ENCODE peak calls at places on chromosomes 4 and X, in four cellular contexts. E, J, X and Y are unnamed samples. For H3K9me3, the result is how much of the 10 kb centered on the place peaks cover.

GRCh38 chr4:92060333-92060732 is 243.4 kb upstream of the GRID2 start:
- DNase-seq in E (no peak), J (no peak), X (no peak), Y (no peak)

GRCh38 chr4:125744891-125745364 is 430.2 kb downstream of the FAT4 start:
- DNase-seq in E (no peak), J (no peak), X (no peak), Y (peak)

GRCh38 chr4:40736910-40737309 is 12.8 kb upstream of the NSUN7 start:
- DNase-seq in E (no peak), J (no peak), X (no peak), Y (no peak)

GRCh38 chr4:112546476-112546875 is 30.5 kb upstream of the NEUROG2 start:
- DNase-seq in E (no peak), J (no peak), X (no peak), Y (no peak)

GRCh38 chr4:77854431-77855111 is 8.1 kb upstream of the MRPL1 start:
- DNase-seq in E (no peak), J (no peak), X (no peak), Y (no peak)

GRCh38 chr4:149409186-149410056 is 406.2 kb downstream of the IQCM start:
- DNase-seq in E (peak), J (no peak), X (no peak), Y (no peak)

GRCh38 chrX:96650023-96650422 is 34.6 kb upstream of the DIAPH2 start:
- DNase-seq in E (no peak), J (no peak), X (no peak), Y (no peak)

GRCh38 chr4:55125087-55125721 is at the start of gene KDR:
- DNase-seq in E (peak), J (no peak), X (peak), Y (no peak)

GRCh38 chr4:7782783-7783182 is 156.9 kb downstream of the AFAP1 start:
- DNase-seq in E (no peak), J (no peak), X (no peak), Y (no peak)

GRCh38 chrX:39946822-39947221 is 150.9 kb downstream of the BCOR start:
- DNase-seq in E (no peak), J (no peak), X (peak), Y (no peak)

GRCh38 chr4:184669251-184669650 is 19.7 kb downstream of the PRIMPOL start:
- DNase-seq in E (no peak), J (no peak), X (no peak), Y (no peak)

GRCh38 chr4:6595897-6596537 is 21.0 kb downstream of the MAN2B2 start:
- DNase-seq in E (no peak), J (no peak), X (no peak), Y (no peak)

GRCh38 chrX:13428055-13428786 is 108.4 kb upstream of the ATXN3L start:
- DNase-seq in E (no peak), J (no peak), X (no peak), Y (no peak)

GRCh38 chrX:88355252-88355651 is 391.8 kb upstream of the CPXCR1 start:
- DNase-seq in E (no peak), J (no peak), X (no peak), Y (no peak)

GRCh38 chr4:5912614-5913019 is 19.7 kb upstream of the CRMP1 start:
- DNase-seq in E (no peak), J (no peak), X (no peak), Y (no peak)

GRCh38 chr4:101724093-101724492 is 66.4 kb upstream of the BANK1 start:
- DNase-seq in E (no peak), J (no peak), X (no peak), Y (no peak)

GRCh38 chr4:1195109-1195671 is 22.8 kb upstream of the SPON2 start:
- DNase-seq in E (peak), J (no peak), X (peak), Y (no peak)

GRCh38 chrX:120205816-120206753 is 44.5 kb upstream of the ZBTB33 start:
- DNase-seq in E (no peak), J (no peak), X (no peak), Y (no peak)

GRCh38 chr4:48943387-48943786 is 36.8 kb upstream of the OCIAD2 start:
- DNase-seq in E (no peak), J (no peak), X (no peak), Y (no peak)

GRCh38 chr4:119659576-119659975 is 31.0 kb upstream of the PDE5A start:
- DNase-seq in E (no peak), J (no peak), X (no peak), Y (no peak)

GRCh38 chr4:59500103-59500502 is 1700.0 kb upstream of the ADGRL3 start:
- DNase-seq in E (no peak), J (no peak), X (no peak), Y (no peak)

GRCh38 chr4:118367872-118368271 is 15.1 kb upstream of the PRSS12 start:
- DNase-seq in E (no peak), J (no peak), X (no peak), Y (no peak)

GRCh38 chrX:49761481-49761880 is 65.7 kb upstream of the PAGE1 start:
- DNase-seq in E (no peak), J (no peak), X (no peak), Y (no peak)

GRCh38 chrX:102715967-102716366 is 3.7 kb downstream of the GPRASP2 start:
- DNase-seq in E (no peak), J (no peak), X (no peak), Y (no peak)

GRCh38 chr4:38177792-38178665 is 217.8 kb downstream of the PTTG2 start:
- DNase-seq in E (peak), J (no peak), X (peak), Y (no peak)

GRCh38 chrX:132955710-132956109 is 2.7 kb downstream of the HS6ST2 start:
- DNase-seq in E (no peak), J (no peak), X (no peak), Y (no peak)

GRCh38 chrX:136586386-136586785 is 54.4 kb downstream of the VGLL1 start:
- DNase-seq in E (no peak), J (peak), X (no peak), Y (peak)

GRCh38 chr4:87078987-87079469 is 141.4 kb downstream of the KLHL8 start:
- DNase-seq in E (peak), J (no peak), X (no peak), Y (no peak)

GRCh38 chrX:39818071-39818470 is 279.7 kb downstream of the BCOR start:
- DNase-seq in E (no peak), J (no peak), X (no peak), Y (no peak)

GRCh38 chr4:86453044-86453501 is 93.2 kb upstream of the MAPK10 start:
- DNase-seq in E (peak), J (no peak), X (no peak), Y (no peak)

GRCh38 chr4:157287445-157287844 is 66.9 kb downstream of the GRIA2 start:
- DNase-seq in E (no peak), J (no peak), X (no peak), Y (no peak)

GRCh38 chr4:157290622-157291021 is 70.1 kb downstream of the GRIA2 start:
- DNase-seq in E (no peak), J (no peak), X (no peak), Y (no peak)

GRCh38 chr4:157294575-157294974 is 74.0 kb downstream of the GRIA2 start:
- DNase-seq in E (no peak), J (no peak), X (no peak), Y (no peak)

DNA sequence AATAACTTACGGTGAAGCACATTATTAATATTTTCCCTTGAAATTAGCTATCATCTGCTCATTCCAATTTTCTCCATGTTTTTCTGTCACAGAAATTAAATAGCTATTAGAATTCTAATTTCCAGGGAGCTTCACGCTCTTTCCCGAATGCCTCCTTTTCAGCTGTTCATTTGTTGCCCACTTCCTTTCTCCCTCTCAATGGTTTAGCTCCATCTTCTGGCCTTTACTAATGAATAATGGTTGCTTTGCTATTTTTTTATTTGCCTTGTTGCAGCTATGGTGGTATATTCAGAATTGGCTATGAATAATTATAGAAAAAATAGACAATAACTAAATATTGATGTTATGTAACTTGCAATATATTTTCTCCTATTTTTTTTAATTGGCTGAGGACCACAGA is 70.5 kb downstream of the GRIA2 start:
- DNase-seq in E (no peak), J (no peak), X (no peak), Y (no peak)
- H3K9me3 ChIP-seq in E (under half), J (under half), X (under half), Y (under half)

GRCh38 chr4:57073559-57073958 is 36.6 kb downstream of the IGFBP7 start:
- DNase-seq in E (no peak), J (no peak), X (no peak), Y (no peak)
- H3K9me3 ChIP-seq in E (under half), J (under half), X (under half), Y (under half)

DNA sequence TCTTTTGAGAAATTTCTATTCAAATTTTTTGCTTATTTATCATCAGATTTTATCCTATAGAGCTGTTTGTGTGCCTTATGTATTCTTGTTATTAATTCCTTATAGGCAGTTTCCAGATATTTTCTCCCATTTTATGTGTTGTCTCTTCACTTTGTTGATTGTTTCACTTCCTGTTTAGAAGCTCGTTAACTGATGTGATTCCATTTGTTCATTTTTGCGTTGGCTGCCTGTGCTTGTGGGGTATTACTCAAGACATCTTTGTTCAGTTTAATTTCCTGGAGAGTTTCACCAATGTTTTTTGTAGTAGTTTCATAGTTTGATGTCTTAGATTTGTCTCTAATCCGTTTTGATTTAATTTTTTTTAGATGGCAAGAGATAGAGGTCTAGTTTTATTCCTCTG is 14.6 kb downstream of the ZNF718 start:
- DNase-seq in E (no peak), J (no peak), X (no peak), Y (no peak)
- H3K9me3 ChIP-seq in E (under half), J (half or more), X (half or more), Y (under half)

GRCh38 chr4:175127314-175127713 is 209.2 kb downstream of the ADAM29 start:
- DNase-seq in E (no peak), J (no peak), X (no peak), Y (no peak)
- H3K9me3 ChIP-seq in E (under half), J (under half), X (under half), Y (under half)

DNA sequence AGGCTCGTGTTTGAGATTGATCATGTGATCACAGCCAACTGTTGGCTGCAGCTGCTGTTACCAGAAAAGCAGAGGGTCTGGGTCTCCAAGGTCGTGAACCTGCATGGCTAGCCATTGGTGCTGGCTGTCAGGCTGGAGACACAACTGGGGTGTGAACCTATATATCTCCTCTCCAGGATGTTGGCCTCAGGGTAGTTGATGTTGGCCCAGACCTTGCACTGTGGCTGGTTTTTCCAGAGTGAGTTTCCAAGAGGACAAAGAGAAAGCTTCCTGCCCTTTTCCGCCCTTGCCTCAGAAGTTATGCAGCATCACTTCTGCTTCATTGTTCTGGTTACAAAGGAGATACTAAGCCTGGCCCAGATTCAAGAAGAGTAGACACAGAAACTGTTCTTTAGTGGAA is 607.8 kb upstream of the HS3ST1 start:
- DNase-seq in E (no peak), J (no peak), X (no peak), Y (no peak)
- H3K9me3 ChIP-seq in E (under half), J (under half), X (under half), Y (under half)

DNA sequence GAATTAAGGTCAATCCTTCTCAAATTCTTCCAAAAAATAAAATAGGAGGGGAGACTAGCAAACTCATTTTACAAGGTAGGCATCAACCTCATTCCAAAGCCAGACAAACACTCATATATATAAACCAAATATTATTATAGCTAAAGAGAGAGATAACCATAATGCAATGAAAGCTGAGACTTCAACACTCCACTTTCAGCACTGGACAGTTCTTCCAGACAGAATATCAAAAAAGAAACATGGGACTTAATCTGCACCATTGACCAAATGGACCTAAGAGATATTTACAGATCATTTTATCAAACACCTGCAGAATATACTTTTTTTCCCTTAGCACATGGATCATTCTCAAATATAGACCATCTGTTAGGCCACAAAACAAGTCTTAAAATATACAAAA is 15.5 kb upstream of the EDA2R start:
- DNase-seq in E (no peak), J (no peak), X (no peak), Y (no peak)
- H3K9me3 ChIP-seq in E (under half), J (under half), X (under half), Y (under half)

GRCh38 chr4:169446824-169447223 is 165.6 kb downstream of the NEK1 start:
- DNase-seq in E (no peak), J (no peak), X (no peak), Y (no peak)
- H3K9me3 ChIP-seq in E (under half), J (under half), X (under half), Y (under half)

GRCh38 chr4:129064717-129065116 is 28.6 kb downstream of the SCLT1 start:
- DNase-seq in E (no peak), J (no peak), X (no peak), Y (no peak)

GRCh38 chr4:129062580-129062979 is 30.8 kb downstream of the SCLT1 start:
- DNase-seq in E (no peak), J (no peak), X (no peak), Y (no peak)

GRCh38 chr4:129063640-129064039 is 29.7 kb downstream of the SCLT1 start:
- DNase-seq in E (no peak), J (no peak), X (no peak), Y (no peak)

DNA sequence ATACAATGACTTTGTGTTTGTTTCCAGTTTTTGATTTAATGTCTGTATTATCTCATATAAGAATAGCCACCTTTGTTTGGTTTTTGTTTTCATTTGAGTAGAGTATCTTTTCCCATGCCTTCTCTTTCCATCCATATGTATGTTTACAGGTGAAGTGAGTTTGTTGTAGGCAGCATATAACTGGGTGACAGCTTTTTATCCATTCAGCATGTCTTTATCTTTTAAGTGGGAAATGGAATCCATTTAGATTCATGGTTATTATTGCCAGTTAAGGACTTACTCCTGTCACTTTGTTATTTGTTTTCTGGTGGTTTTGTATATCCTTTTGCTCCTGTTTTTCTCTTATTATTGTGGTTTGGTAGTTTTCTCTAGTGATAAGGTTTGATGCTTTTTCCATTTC is 34.3 kb downstream of the SCLT1 start:
- DNase-seq in E (no peak), J (no peak), X (no peak), Y (no peak)
- H3K9me3 ChIP-seq in E (under half), J (under half), X (half or more), Y (under half)

GRCh38 chrX:131693359-131693758 is 149.5 kb downstream of the OR13H1 start:
- DNase-seq in E (no peak), J (no peak), X (no peak), Y (no peak)
- H3K9me3 ChIP-seq in E (under half), J (under half), X (under half), Y (under half)